ENCODE peak calls at places on chromosomes 6 and 20, in four cellular contexts. Y is COR-L47; M is MM.1S; W is effector memory CD8-positive, alpha-beta T cell. V is an unnamed sample.

GRCh38 chr6:13071946-13072345 is 256.4 kb downstream of the TBC1D7 start:
- DNase-seq in W (no peak), M (no peak), Y (no peak), V (no peak)

GRCh38 chr6:38714239-38715015 is 684 bp upstream of the DNAH8 start:
- DNase-seq in Y (no peak), M (no peak), W (no peak), V (no peak)

GRCh38 chr20:15922556-15922955 is 650.7 kb downstream of the KIF16B start:
- DNase-seq in W (no peak), M (no peak), Y (no peak), V (no peak)

GRCh38 chr6:131532476-131533108 is 40.4 kb upstream of the ARG1 start:
- DNase-seq in M (no peak), W (no peak), Y (no peak), V (no peak)

GRCh38 chr20:43068482-43068881 is 121.2 kb downstream of the PTPRT start:
- DNase-seq in M (no peak), Y (no peak), W (no peak), V (no peak)

GRCh38 chr20:56032251-56032650 is 26.9 kb upstream of the CBLN4 start:
- DNase-seq in M (no peak), W (no peak), Y (no peak), V (no peak)

GRCh38 chr6:144434308-144434990 is 149.3 kb downstream of the UTRN start:
- DNase-seq in W (no peak), Y (no peak), M (no peak), V (no peak)

GRCh38 chr6:138638626-138639025 is 134.9 kb upstream of the CCDC28A start:
- DNase-seq in W (no peak), Y (no peak), M (no peak), V (no peak)

GRCh38 chr6:168956884-168957730 is 296.5 kb downstream of the THBS2 start:
- DNase-seq in M (peak), Y (peak), W (peak), V (peak)

GRCh38 chr6:158894192-158894591 is 75.0 kb upstream of the EZR start:
- DNase-seq in W (no peak), M (no peak), Y (no peak), V (no peak)

GRCh38 chr6:22036699-22037098 is 260.1 kb downstream of the PRL start:
- DNase-seq in W (no peak), Y (no peak), M (no peak), V (no peak)

GRCh38 chr6:88566746-88567534 is 396.5 kb downstream of the RNGTT start:
- DNase-seq in Y (no peak), W (no peak), M (no peak), V (no peak)

GRCh38 chr6:105184921-105185320 is 5.1 kb upstream of the POPDC3 start:
- DNase-seq in Y (no peak), M (no peak), W (no peak), V (no peak)

GRCh38 chr20:45826381-45827019 is 612 bp downstream of the TNNC2 start:
- DNase-seq in W (no peak), M (no peak), Y (no peak), V (no peak)

GRCh38 chr20:61668064-61668463 is 397.6 kb downstream of the TAF4 start:
- DNase-seq in Y (peak), M (no peak), W (no peak), V (no peak)

GRCh38 chr6:11712760-11713159 is 65.8 kb downstream of the ADTRP start:
- DNase-seq in M (no peak), Y (no peak), W (no peak), V (no peak)

GRCh38 chr6:31169123-31169857 is 1.2 kb downstream of the POU5F1 start:
- DNase-seq in W (no peak), Y (no peak), M (no peak), V (no peak)

V was measured in KG1.